ENCODE peak calls at places on chromosomes 12 and 14, in nine cellular contexts. K, B, C, T, P, N, J, Z and O are unnamed samples.

GRCh38 chr12:110932048-110932447 is 11.7 kb upstream of the MYL2 start:
- DNase-seq in T (no peak), C (no peak), P (no peak), Z (no peak), B (no peak), J (no peak), N (no peak), K (peak; percentile 40), O (no peak)

GRCh38 chr12:25997401-25997973 is 39.0 kb downstream of the RASSF8 start:
- DNase-seq in N (peak; percentile 96), C (no peak), Z (no peak), J (no peak), P (no peak), K (no peak), B (peak; percentile 74), T (no peak), O (no peak)

GRCh38 chr12:49867580-49868341 is 24.9 kb upstream of the BCDIN3D start:
- DNase-seq in P (no peak), J (no peak), C (peak; percentile 59), N (peak; percentile 34), B (peak; percentile 43), K (no peak), T (peak; percentile 34), Z (no peak), O (no peak)

GRCh38 chr12:51752490-51752889 is 96.0 kb downstream of the FIGNL2 start:
- DNase-seq in C (no peak), N (peak; percentile 91), Z (peak; percentile 71), J (no peak), K (no peak), P (peak; percentile 30), T (no peak), B (peak; percentile 88), O (peak; percentile 70)

GRCh38 chr12:72293701-72294100 is 21.5 kb downstream of the TRHDE start:
- DNase-seq in Z (no peak), T (no peak), N (no peak), C (peak; percentile 44), P (no peak), K (no peak), J (peak; percentile 34), B (no peak), O (no peak)

GRCh38 chr14:71586131-71586893 is 345.9 kb upstream of the RGS6 start:
- DNase-seq in N (peak; percentile 68), C (no peak), K (peak; percentile 20), P (no peak), T (no peak), B (peak; percentile 40), Z (no peak), J (no peak), O (no peak)

GRCh38 chr12:57166971-57167371 is 19.6 kb upstream of the LRP1-AS start:
- DNase-seq in P (no peak), J (no peak), Z (no peak), C (no peak), T (no peak), B (peak; percentile 67), K (no peak), N (peak; percentile 87), O (no peak)

GRCh38 chr14:61196034-61196433 is 85.1 kb downstream of the TMEM30B start:
- DNase-seq in K (no peak), J (no peak), N (no peak), T (no peak), C (no peak), Z (no peak), B (no peak), P (no peak), O (no peak)

GRCh38 chr14:103815253-103815652 is 32.1 kb downstream of the PPP1R13B start:
- DNase-seq in Z (no peak), C (no peak), K (no peak), J (no peak), N (no peak), B (no peak), P (no peak), T (no peak), O (no peak)

GRCh38 chr14:106879241-106879640 is 1352.9 kb downstream of the TMEM121 start:
- DNase-seq in B (no peak), C (peak; percentile 75), Z (no peak), T (peak; percentile 81), P (peak; percentile 63), N (no peak), K (peak; percentile 53), J (no peak), O (no peak)

GRCh38 chr14:99556134-99556791 is 47.7 kb downstream of the CCDC85C start:
- DNase-seq in P (no peak), K (no peak), T (no peak), C (no peak), B (no peak), Z (no peak), N (no peak), J (no peak), O (no peak)

GRCh38 chr12:132432721-132433577 is 57.0 kb upstream of the FBRSL1 start:
- DNase-seq in B (no peak), C (no peak), Z (no peak), T (no peak), K (no peak), P (no peak), J (no peak), N (no peak), O (no peak)

GRCh38 chr12:77439749-77440148 is 374.4 kb upstream of the E2F7 start:
- DNase-seq in C (no peak), K (no peak), N (no peak), B (no peak), J (no peak), T (no peak), Z (no peak), P (no peak), O (no peak)

GRCh38 chr12:98883231-98883630 is 238.1 kb downstream of the APAF1 start:
- DNase-seq in T (no peak), N (no peak), B (no peak), K (no peak), P (no peak), C (no peak), J (no peak), Z (no peak), O (no peak)

GRCh38 chr14:56423591-56423991 is 156.0 kb upstream of the TMEM260 start:
- DNase-seq in B (peak; percentile 66), J (no peak), P (no peak), Z (no peak), N (peak; percentile 48), T (no peak), K (no peak), C (no peak), O (no peak)

GRCh38 chr12:105330283-105330937 is at the start of gene C12orf75:
- DNase-seq in C (peak; percentile 79), P (peak; percentile 83), K (peak; percentile 97), N (peak; percentile 78), T (peak; percentile 93), Z (peak; percentile 86), B (peak; percentile 74), J (peak; percentile 85), O (peak; percentile 83)

DNA sequence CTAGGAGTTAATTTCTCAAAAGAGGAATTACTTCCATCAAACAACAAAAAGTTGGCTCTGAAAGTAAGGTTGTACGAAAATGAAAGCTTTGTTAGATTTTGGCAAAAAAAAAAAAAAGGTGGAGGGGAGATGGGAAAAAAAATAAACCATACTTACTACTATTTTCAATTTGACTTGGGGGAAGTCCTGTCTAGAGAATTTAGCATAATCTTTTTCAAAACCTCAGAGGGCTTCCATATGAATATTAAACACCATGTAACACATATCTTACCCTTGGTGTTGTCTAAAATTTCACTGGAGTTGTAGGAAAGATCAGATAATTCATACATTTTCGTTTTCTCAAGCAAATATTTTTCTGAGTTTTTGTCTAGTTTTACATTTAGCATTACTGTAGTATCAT is 17.5 kb downstream of the GRIP1 start:
- DNase-seq in T (no peak), J (no peak), C (no peak), B (no peak), P (no peak), N (no peak), Z (no peak), K (no peak), O (no peak)
- H3K4me3 ChIP-seq in T (no peak overlapping the region), J (no peak overlapping the region), C (no peak overlapping the region), B (no peak overlapping the region), P (no peak overlapping the region), N (no peak overlapping the region), Z (no peak overlapping the region), K (no peak overlapping the region), O (no peak overlapping the region)

DNA sequence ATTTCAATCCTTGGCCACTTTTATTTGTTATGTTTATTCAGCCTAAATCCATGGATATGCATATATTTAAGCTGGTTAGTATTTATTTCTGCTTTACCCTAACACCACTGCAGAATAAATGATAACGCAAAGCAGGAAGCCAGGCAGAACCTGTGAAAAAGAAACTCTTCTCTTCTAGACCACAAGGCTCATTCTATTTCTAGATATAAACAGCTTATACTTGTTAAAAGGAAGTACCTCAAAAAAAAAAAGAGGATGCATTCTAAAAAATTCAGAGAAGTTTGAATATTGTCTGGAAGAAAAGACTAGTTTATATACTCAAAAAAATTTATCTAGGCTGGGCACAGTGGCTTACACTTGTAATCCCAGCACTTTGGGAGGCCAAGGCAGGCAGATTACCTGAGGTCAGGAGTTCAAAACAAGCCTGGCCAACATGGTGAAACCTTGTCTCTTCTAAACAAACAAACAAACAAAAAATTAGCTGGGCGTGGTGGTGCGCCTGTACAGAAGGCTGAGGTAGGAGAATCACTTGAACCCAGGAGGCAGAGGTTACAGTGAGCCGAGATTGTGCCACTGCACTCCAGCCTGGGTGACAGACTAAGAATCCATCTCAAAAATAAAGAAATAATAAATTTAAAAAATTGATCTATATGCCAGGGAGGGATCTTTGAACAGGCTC is 55.8 kb downstream of the GALNT4 start:
- DNase-seq in C (no peak), B (no peak), J (no peak), P (no peak), K (no peak), T (no peak), Z (no peak), N (no peak), O (no peak)
- H3K4me1 ChIP-seq in C (no peaks in the 10 kb centered on the region), B (peaks cover 5% of the 10 kb centered on the region), J (no peaks in the 10 kb centered on the region), P (peaks cover 4% of the 10 kb centered on the region), K (peaks cover 6% of the 10 kb centered on the region), T (peaks cover 36% of the 10 kb centered on the region), Z (no peaks in the 10 kb centered on the region), N (peaks cover 2% of the 10 kb centered on the region), O (no peaks in the 10 kb centered on the region)

DNA sequence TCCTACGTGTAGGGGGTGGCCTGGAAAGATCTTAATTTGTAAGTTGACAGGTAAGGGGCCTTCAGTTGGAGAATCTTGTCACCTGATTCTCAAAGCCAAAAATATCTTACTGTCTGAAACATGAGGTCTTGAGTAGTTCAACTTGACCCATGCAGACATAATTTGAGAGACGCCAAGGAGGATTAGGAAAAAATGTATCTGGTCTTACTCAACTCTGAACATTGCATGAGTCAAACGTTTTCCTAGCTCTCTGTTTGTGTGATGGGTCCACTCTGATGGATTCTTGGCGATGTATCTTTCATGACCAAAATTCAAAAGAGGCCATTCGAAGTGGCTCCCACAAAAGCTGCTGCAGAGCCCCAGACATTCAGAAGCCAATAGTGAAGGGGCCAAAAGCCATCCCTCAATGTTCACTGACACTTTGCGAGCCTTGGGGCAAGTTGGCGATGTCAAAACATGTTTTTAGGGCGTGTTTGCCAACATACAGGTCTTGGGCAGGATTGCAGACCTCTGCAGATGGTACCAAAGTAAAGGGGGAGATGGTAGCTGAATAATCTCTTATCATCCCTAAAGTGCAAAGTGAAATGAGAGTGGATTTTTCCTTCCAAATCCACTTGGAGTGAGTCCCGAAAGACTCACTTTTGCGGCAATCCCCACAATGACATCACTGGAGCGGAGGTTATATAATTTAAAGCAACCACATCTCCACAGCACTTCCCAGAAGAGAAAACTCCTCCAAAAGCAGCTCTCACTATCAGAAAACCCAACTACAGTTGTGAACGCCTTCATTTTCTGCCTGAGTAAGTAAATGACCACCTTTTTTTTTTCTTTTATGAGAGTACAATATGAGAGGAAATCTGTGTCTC is at the start of gene BDKRB1:
- DNase-seq in P (no peak), C (no peak), J (peak; percentile 25), Z (no peak), B (peak; percentile 92), K (no peak), T (no peak), N (peak; percentile 92), O (no peak)
- H3K4me3 ChIP-seq in P (no peak within 1 kb of the TSS), C (no peak within 1 kb of the TSS), J (no peak within 1 kb of the TSS), Z (no peak within 1 kb of the TSS), B (no peak within 1 kb of the TSS), K (peak within 1 kb of the TSS; percentile 8), T (no peak within 1 kb of the TSS), N (peak within 1 kb of the TSS; percentile 29), O (no peak within 1 kb of the TSS)

GRCh38 chr14:68966872-68967301 is 12.2 kb downstream of the ACTN1 start:
- DNase-seq in N (no peak), Z (no peak), P (no peak), J (no peak), T (peak; percentile 50), C (no peak), B (no peak), K (peak; percentile 81), O (peak; percentile 73)
- H3K4me1 ChIP-seq in N (peaks cover 66% of the 10 kb centered on the region), Z (peaks cover 75% of the 10 kb centered on the region), P (peaks cover 77% of the 10 kb centered on the region), J (peaks cover 6% of the 10 kb centered on the region), T (peaks cover 11% of the 10 kb centered on the region), C (peaks cover 57% of the 10 kb centered on the region), B (peaks cover 62% of the 10 kb centered on the region), K (peaks cover 89% of the 10 kb centered on the region), O (peaks cover 6% of the 10 kb centered on the region)